ENCODE peak calls at places on chromosome 3, in eight cellular contexts. P is mammary epithelial cell, Y is H9, A is Panc1, K is epithelial cell of prostate, D is heart left ventricle, M is small intestine, J is sigmoid colon. H is an unnamed sample.

GRCh38 chr3:10933958-10934481 is 58.5 kb upstream of the SLC6A1 start:
- DNase-seq in K (peak), Y (peak), M (no peak), J (peak), P (peak), D (no peak), A (no peak), H (peak)

GRCh38 chr3:176479291-176479690 is 718.0 kb downstream of the TBL1XR1 start:
- DNase-seq in K (no peak), A (no peak), Y (no peak), M (no peak), D (no peak), P (no peak), J (no peak), H (no peak)

GRCh38 chr3:64954995-64955636 is 267.3 kb upstream of the ADAMTS9 start:
- DNase-seq in A (no peak), D (no peak), M (peak), Y (no peak), P (no peak), J (no peak), K (no peak), H (no peak)

GRCh38 chr3:71110531-71111222 is 472.9 kb downstream of the FOXP1 start:
- DNase-seq in A (no peak), K (no peak), M (no peak), Y (no peak), P (no peak), D (no peak), J (no peak), H (no peak)

GRCh38 chr3:45682311-45682710 is 6.9 kb upstream of the SACM1L start:
- DNase-seq in J (no peak), M (no peak), Y (no peak), P (no peak), A (no peak), K (no peak), D (no peak), H (no peak)

GRCh38 chr3:186340211-186340610 is 21.8 kb downstream of the DGKG start:
- DNase-seq in P (peak), A (no peak), Y (no peak), M (no peak), J (no peak), K (no peak), D (no peak), H (peak)

GRCh38 chr3:30454636-30455035 is 151.8 kb upstream of the TGFBR2 start:
- DNase-seq in M (no peak), Y (no peak), K (no peak), J (peak), D (no peak), P (no peak), A (no peak), H (no peak)

GRCh38 chr3:96548073-96548472 is 266.3 kb upstream of the EPHA6 start:
- DNase-seq in J (no peak), D (no peak), A (no peak), Y (no peak), M (no peak), K (no peak), P (no peak), H (no peak)

GRCh38 chr3:38136272-38136806 is 588 bp downstream of the ACAA1 start:
- DNase-seq in Y (no peak), A (no peak), P (peak), M (no peak), D (no peak), J (no peak), K (no peak), H (no peak)

GRCh38 chr3:183388213-183388612 is 40.2 kb downstream of the MCF2L2 start:
- DNase-seq in P (no peak), A (no peak), J (no peak), M (no peak), K (no peak), Y (no peak), D (no peak), H (no peak)

GRCh38 chr3:183387797-183388196 is 40.6 kb downstream of the MCF2L2 start:
- DNase-seq in P (no peak), J (no peak), A (no peak), M (no peak), Y (no peak), K (no peak), D (no peak), H (no peak)

GRCh38 chr3:183381673-183382072 is 46.7 kb downstream of the MCF2L2 start:
- DNase-seq in A (no peak), K (no peak), D (no peak), J (no peak), P (no peak), Y (no peak), M (no peak), H (no peak)

GRCh38 chr3:183386651-183387050 is 41.8 kb downstream of the MCF2L2 start:
- DNase-seq in P (no peak), J (no peak), D (no peak), Y (no peak), M (no peak), A (no peak), K (no peak), H (no peak)

GRCh38 chr3:183385698-183386590 is 42.5 kb downstream of the MCF2L2 start:
- DNase-seq in A (peak), M (peak), K (peak), J (no peak), D (no peak), Y (peak), P (peak), H (peak)
- H3K27ac ChIP-seq in A (no peak), M (no peak), K (no peak), J (no peak), D (no peak), Y (no peak), P (no peak), H (no peak)

GRCh38 chr3:188900421-188900941 is 271.3 kb upstream of the TPRG1 start:
- DNase-seq in D (no peak), J (no peak), A (peak), M (no peak), K (peak), P (peak), Y (no peak), H (peak)
- H3K27ac ChIP-seq in D (no peak), J (no peak), A (no peak), M (no peak), K (peak), P (peak), Y (no peak), H (peak)

GRCh38 chr3:9810846-9811245 is 784 bp downstream of the TTLL3 start:
- DNase-seq in P (no peak), J (no peak), K (no peak), A (no peak), Y (no peak), D (no peak), M (no peak), H (no peak)
- H3K27ac ChIP-seq in P (no peak), J (peak), K (no peak), A (peak), Y (no peak), D (peak), M (no peak), H (peak)

DNA sequence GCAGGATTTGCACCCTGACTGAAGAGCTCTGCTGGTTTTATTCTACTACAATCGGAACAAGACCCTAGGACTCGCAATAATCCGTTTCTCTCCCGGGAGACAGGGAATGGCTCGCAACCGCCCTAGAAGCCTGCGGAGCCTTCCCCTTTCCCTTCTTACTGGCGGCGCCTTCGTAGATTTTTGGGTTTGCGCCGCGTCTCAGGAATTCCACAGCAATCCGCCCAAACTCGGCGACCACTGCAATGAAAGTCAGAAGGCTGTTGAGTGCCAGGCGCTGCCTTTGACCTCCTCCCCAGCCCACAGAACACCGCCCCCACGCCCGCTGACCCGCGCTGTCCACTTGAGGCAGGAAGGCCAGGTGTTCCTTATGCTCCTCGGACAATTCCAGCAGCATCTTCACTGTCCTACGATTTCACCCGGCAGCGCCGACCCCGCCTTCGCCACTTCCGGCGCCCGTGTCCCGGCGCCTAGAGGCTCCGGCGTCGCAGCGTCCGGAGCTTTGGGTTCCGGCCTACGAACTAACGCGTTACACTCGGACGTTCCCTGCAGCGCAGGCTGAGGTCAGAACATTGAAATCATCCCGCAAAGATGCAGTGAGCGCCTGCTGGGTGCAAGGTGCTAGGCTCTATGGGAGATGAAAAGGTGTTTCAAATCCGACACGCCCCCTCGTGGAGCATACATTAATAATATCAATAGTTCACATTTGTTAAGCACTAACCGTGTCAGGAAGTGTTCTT is at the start of gene COMMD2:
- DNase-seq in Y (peak), A (peak), K (peak), J (peak), D (peak), P (peak), M (peak), H (peak)
- H3K27ac ChIP-seq in Y (no peak), A (peak), K (peak), J (peak), D (peak), P (peak), M (peak), H (peak)

GRCh38 chr3:46938118-46938517 is 38.4 kb downstream of the CCDC12 start:
- DNase-seq in D (no peak), J (no peak), P (no peak), Y (no peak), A (no peak), K (no peak), M (no peak), H (no peak)

GRCh38 chr3:46934508-46935167 is 41.9 kb downstream of the CCDC12 start:
- DNase-seq in K (peak), M (no peak), J (peak), P (peak), D (peak), Y (no peak), A (peak), H (peak)

GRCh38 chr3:46935168-46935858 is 41.2 kb downstream of the CCDC12 start:
- DNase-seq in J (peak), P (peak), Y (peak), M (peak), D (peak), K (peak), A (peak), H (peak)

GRCh38 chr3:46935989-46936620 is 40.4 kb downstream of the CCDC12 start:
- DNase-seq in P (no peak), J (peak), M (no peak), Y (no peak), K (no peak), D (no peak), A (no peak), H (no peak)

GRCh38 chr3:46936733-46937250 is 39.8 kb downstream of the CCDC12 start:
- DNase-seq in J (peak), Y (no peak), P (no peak), A (no peak), M (no peak), D (no peak), K (no peak), H (no peak)
- H3K27ac ChIP-seq in J (peak), Y (no peak), P (no peak), A (no peak), M (no peak), D (peak), K (peak), H (peak)